ENCODE peak calls at places on chromosomes 13 and 19, in seven cellular contexts. L is IMR-90, A is heart right ventricle, S is fibroblast of lung, M is esophagus squamous epithelium, Y is left lung, K is lung. X is an unnamed sample. For H3K4me1, the result is how much of the 10 kb centered on the place peaks cover.

GRCh38 chr19:18417250-18418033 is 1.8 kb upstream of the SSBP4 start:
- DNase-seq in L (peak), A (peak), S (peak), M (no peak), Y (peak), K (no peak), X (peak)

GRCh38 chr19:56837004-56837403 is 3.5 kb downstream of the PEG3 start:
- DNase-seq in L (no peak), A (no peak), S (no peak), M (no peak), Y (peak), K (no peak), X (no peak)

GRCh38 chr13:38914070-38914469 is 76.6 kb downstream of the STOML3 start:
- DNase-seq in L (no peak), A (no peak), S (no peak), M (no peak), Y (no peak), K (no peak), X (no peak)

GRCh38 chr13:34162545-34162936 is 344.6 kb downstream of the RFC3 start:
- DNase-seq in L (peak), A (no peak), S (peak), M (no peak), Y (no peak), K (no peak), X (no peak)

GRCh38 chr19:14979136-14979497 is 547 bp downstream of the SLC1A6 start:
- DNase-seq in L (no peak), A (no peak), S (no peak), M (no peak), Y (no peak), K (no peak), X (no peak)

GRCh38 chr13:44904982-44905381 is 84.3 kb downstream of the NUFIP1 start:
- DNase-seq in L (peak), A (peak), S (peak), M (no peak), Y (no peak), K (peak), X (no peak)

GRCh38 chr19:12721656-12722565 is 1.8 kb downstream of the TNPO2 start:
- DNase-seq in L (peak), A (peak), S (peak), M (no peak), Y (peak), K (peak), X (no peak)

GRCh38 chr13:22483276-22483675 is 697.5 kb upstream of the SGCG start:
- DNase-seq in L (no peak), A (no peak), S (no peak), M (no peak), Y (no peak), K (no peak), X (no peak)

GRCh38 chr13:50149932-50150331 is 134.7 kb downstream of the KCNRG start:
- DNase-seq in L (no peak), A (no peak), S (no peak), M (no peak), Y (no peak), K (no peak), X (no peak)

GRCh38 chr19:1315470-1316166 is 29.9 kb downstream of the EFNA2 start:
- DNase-seq in L (peak), A (peak), S (peak), M (no peak), Y (peak), K (peak), X (no peak)

GRCh38 chr13:84816567-84817133 is 934.4 kb upstream of the SLITRK1 start:
- DNase-seq in L (no peak), A (no peak), S (no peak), M (no peak), Y (no peak), K (no peak), X (no peak)

GRCh38 chr19:40596608-40597328 is 4.4 kb upstream of the LTBP4 start:
- DNase-seq in L (peak), A (peak), S (peak), M (no peak), Y (peak), K (peak), X (no peak)

GRCh38 chr19:13001502-13002388 is 6.5 kb downstream of the NFIX start:
- DNase-seq in L (no peak), A (peak), S (peak), M (no peak), Y (no peak), K (peak), X (no peak)

GRCh38 chr19:48703316-48703715 is 7.5 kb downstream of the FUT2 start:
- DNase-seq in L (no peak), A (no peak), S (no peak), M (no peak), Y (peak), K (no peak), X (no peak)

GRCh38 chr13:109729031-109729870 is 57.1 kb downstream of the IRS2 start:
- DNase-seq in L (no peak), A (no peak), S (no peak), M (no peak), Y (no peak), K (no peak), X (no peak)

GRCh38 chr13:29436291-29436690 is 159.2 kb downstream of the SLC7A1 start:
- DNase-seq in L (peak), A (no peak), S (peak), M (no peak), Y (no peak), K (no peak), X (no peak)

GRCh38 chr19:10096615-10096963 is 5.9 kb downstream of the ANGPTL6 start:
- DNase-seq in L (no peak), A (no peak), S (no peak), M (no peak), Y (no peak), K (no peak), X (no peak)

GRCh38 chr13:112446347-112446861 is 70.2 kb downstream of the SPACA7 start:
- DNase-seq in L (no peak), A (no peak), S (no peak), M (no peak), Y (peak), K (peak), X (no peak)

GRCh38 chr19:49459388-49459787 is 6.4 kb downstream of the ALDH16A1 start:
- DNase-seq in L (no peak), A (no peak), S (no peak), M (no peak), Y (no peak), K (no peak), X (no peak)

DNA sequence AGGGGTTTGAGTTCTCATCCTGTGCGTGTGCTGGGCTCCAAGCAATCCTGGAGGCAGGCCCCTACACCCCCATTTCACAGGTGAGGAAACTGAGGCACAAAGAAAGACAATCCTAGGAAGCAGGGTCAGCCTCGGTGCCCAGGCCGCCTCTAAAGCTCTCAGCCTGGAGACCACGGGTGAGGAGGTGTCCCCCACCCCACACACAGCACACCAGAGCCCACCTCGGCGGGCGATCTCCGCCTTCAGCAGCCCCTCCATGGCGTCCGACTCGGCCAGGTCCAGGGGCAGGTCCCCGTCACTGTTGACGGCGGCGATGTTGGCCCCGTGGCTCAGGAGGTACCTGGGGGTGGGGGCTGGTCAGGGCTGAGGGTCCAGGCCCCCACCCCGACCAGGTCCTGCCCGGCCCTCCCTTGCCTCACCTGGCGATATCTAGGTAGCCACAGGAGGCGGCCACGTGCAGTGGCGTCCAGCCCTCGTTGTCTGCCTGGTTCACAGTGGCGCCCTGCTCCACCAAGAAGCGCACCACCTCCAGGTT is 5.1 kb downstream of the PPP1R12C start:
- DNase-seq in L (no peak), A (no peak), S (no peak), M (no peak), Y (no peak), K (no peak), X (no peak)
- H3K27ac ChIP-seq in L (no peak), A (peak), S (peak), M (peak), Y (peak), K (peak), X (no peak)

DNA sequence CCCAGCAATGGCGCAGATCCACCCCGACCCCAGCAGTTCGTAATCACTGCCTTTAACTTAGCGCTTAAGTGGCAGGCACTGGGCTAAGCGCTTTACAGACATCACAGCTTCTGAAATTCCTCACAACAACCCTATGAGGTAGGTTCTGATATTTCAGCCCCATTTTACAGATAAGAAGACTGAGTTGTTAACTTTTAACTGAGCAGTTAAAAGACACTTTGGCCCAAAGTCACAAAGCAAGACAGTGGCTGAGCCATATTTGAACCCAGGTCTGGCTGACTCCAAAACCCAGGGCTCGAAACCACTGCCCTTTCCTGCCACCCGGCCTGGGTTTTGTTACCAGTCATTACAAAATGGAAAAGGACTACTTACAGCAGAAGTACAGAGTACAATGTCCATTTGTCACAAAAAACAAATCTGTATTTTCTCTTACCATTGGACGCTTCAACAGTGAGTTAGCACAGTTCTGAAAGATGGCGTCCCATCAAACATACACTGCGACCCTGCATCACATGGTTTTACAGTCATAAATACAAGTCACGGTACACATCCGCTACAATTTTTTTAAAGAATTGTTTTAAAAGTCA is 8.5 kb downstream of the HNRNPL start:
- DNase-seq in L (no peak), A (no peak), S (no peak), M (no peak), Y (no peak), K (no peak), X (no peak)
- H3K4me1 ChIP-seq in L (under half), A (under half), S (under half), M (under half), Y (under half), K (under half), X (under half)

DNA sequence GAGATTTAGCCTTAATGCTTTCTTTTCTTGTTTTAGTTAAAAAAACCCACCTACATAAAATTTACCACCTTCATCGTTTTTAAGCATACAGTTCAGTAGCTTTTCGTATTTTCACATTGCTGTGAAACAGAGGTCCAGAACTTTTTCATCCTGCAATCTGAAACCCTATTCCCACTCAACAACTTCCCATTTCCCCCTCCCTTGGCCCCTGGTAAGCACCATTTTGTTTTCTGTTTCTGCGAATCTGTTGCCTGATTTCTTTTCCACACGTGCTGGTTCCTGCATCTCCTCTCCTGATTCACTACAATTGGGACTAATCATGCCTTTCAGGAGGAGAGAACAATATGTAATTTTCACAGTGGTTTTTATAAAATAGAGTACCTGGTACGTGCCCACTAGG is 149.2 kb upstream of the RNF113B start:
- DNase-seq in L (no peak), A (no peak), S (no peak), M (no peak), Y (no peak), K (no peak), X (no peak)
- H3K27ac ChIP-seq in L (no peak), A (no peak), S (no peak), M (no peak), Y (no peak), K (no peak), X (no peak)

GRCh38 chr19:2722541-2723344 is 1.6 kb upstream of the DIRAS1 start:
- DNase-seq in L (peak), A (peak), S (peak), M (no peak), Y (peak), K (no peak), X (no peak)

GRCh38 chr19:2719232-2719735 is 1.9 kb downstream of the DIRAS1 start:
- DNase-seq in L (no peak), A (no peak), S (no peak), M (no peak), Y (no peak), K (no peak), X (no peak)

GRCh38 chr19:2719910-2720776 is 1.0 kb downstream of the DIRAS1 start:
- DNase-seq in L (peak), A (peak), S (peak), M (no peak), Y (no peak), K (no peak), X (no peak)

GRCh38 chr19:2721570-2722540 is 683 bp upstream of the DIRAS1 start:
- DNase-seq in L (no peak), A (no peak), S (no peak), M (no peak), Y (no peak), K (no peak), X (no peak)

DNA sequence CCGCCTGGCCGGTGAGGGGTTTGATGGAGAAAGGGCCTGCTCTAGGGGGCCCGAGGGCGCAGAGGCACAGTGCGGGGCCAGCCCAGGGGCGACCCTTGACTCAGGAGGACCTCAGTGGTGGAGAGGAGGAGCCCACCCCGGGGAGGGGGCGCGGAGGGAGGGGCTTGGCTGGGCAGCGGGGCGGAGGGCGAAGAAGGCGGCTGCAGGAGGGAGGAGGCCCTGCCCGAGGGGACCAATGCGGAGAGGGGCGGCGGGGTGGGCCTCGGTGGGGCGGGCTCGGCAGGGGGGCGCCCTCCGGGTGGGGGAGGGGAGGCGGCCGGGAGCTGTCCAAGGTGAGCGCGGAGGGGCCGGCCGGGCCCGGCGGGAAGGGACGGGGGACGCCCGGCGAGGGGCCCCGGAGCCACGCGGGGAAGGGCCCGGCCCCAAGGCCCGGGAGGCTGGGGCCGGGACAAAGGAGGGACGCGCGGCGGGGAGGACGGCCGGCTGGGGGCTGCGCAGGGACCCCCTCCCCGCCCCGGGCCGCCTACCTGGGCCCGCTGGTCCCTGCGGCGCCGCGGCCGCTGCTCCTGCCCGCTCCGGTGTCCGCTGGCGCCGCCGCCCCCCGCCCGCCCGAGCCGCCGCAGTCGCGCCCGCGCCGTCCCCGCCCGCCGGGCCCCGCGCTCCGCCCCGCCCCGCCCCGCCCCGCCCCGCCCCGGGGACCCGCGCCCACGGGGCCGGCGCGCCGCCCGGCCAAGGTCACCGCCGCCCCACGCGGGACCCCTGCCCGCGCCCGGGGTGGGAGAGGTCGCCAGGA is at the start of gene DIRAS1:
- DNase-seq in L (no peak), A (peak), S (no peak), M (no peak), Y (no peak), K (no peak), X (no peak)
- H3K4me1 ChIP-seq in L (under half), A (under half), S (under half), M (under half), Y (under half), K (under half), X (under half)